ENCODE peak calls at places on chromosomes 2 and 18, in eight cellular contexts. J is tibial nerve, F is spleen, E is psoas muscle, H is fibroblast of lung, R is gastrocnemius medialis, M is HCT116, O is esophagus squamous epithelium. N is an unnamed sample. For H3K27me3, the result is how much of the 10 kb centered on the place peaks cover.

GRCh38 chr2:40243581-40243980 is 208.3 kb downstream of the SLC8A1 start:
- DNase-seq in J (no peak), F (no peak), E (no peak), H (peak), R (no peak), M (no peak), O (no peak), N (no peak)

GRCh38 chr2:85794491-85795121 is 40.8 kb downstream of the ATOH8 start:
- DNase-seq in J (no peak), F (peak), E (peak), H (no peak), R (no peak), M (no peak), O (no peak), N (no peak)

GRCh38 chr2:163736433-163737168 is 793 bp upstream of the FIGN start:
- DNase-seq in J (peak), F (peak), E (no peak), H (peak), R (peak), M (no peak), O (no peak), N (peak)

GRCh38 chr18:34492652-34493051 is 217.4 kb upstream of the DTNA start:
- DNase-seq in J (no peak), F (no peak), E (no peak), H (peak), R (no peak), M (no peak), O (no peak), N (no peak)

GRCh38 chr2:178194600-178195389 is 483 bp downstream of the OSBPL6 start:
- DNase-seq in J (peak), F (peak), E (peak), H (peak), R (peak), M (no peak), O (no peak), N (peak)

GRCh38 chr2:66488946-66489345 is 54.0 kb downstream of the MEIS1 start:
- DNase-seq in J (no peak), F (no peak), E (no peak), H (no peak), R (no peak), M (no peak), O (no peak), N (no peak)

GRCh38 chr2:76998713-76999112 is 523.5 kb downstream of the LRRTM4 start:
- DNase-seq in J (no peak), F (no peak), E (no peak), H (peak), R (no peak), M (no peak), O (no peak), N (no peak)

GRCh38 chr2:86035883-86036789 is 69.5 kb downstream of the POLR1A start:
- DNase-seq in J (peak), F (peak), E (peak), H (peak), R (peak), M (no peak), O (peak), N (peak)

GRCh38 chr18:34364699-34365098 is 140.0 kb upstream of the NOL4 start:
- DNase-seq in J (no peak), F (no peak), E (no peak), H (no peak), R (no peak), M (no peak), O (no peak), N (no peak)

GRCh38 chr18:74050807-74051206 is 96.8 kb downstream of the FBXO15 start:
- DNase-seq in J (no peak), F (no peak), E (no peak), H (no peak), R (no peak), M (no peak), O (no peak), N (no peak)

GRCh38 chr2:43305006-43305405 is 78.6 kb upstream of the ZFP36L2 start:
- DNase-seq in J (no peak), F (no peak), E (no peak), H (no peak), R (no peak), M (no peak), O (no peak), N (no peak)

GRCh38 chr2:3289526-3289925 is 88.1 kb downstream of the EIPR1 start:
- DNase-seq in J (no peak), F (peak), E (peak), H (no peak), R (no peak), M (no peak), O (no peak), N (peak)

GRCh38 chr2:48482313-48482712 is 47.6 kb upstream of the STON1 start:
- DNase-seq in J (no peak), F (no peak), E (no peak), H (peak), R (no peak), M (no peak), O (no peak), N (no peak)

GRCh38 chr2:241863021-241863954 is 4.6 kb upstream of the PDCD1 start:
- DNase-seq in J (no peak), F (no peak), E (peak), H (peak), R (no peak), M (no peak), O (no peak), N (peak)

GRCh38 chr2:14143435-14143834 is 489.1 kb upstream of the LRATD1 start:
- DNase-seq in J (no peak), F (no peak), E (no peak), H (no peak), R (no peak), M (no peak), O (no peak), N (no peak)

GRCh38 chr18:48939368-48940097 is 11.2 kb downstream of the SMAD7 start:
- DNase-seq in J (no peak), F (peak), E (no peak), H (peak), R (no peak), M (no peak), O (no peak), N (peak)

GRCh38 chr2:160254363-160254762 is 54.3 kb upstream of the ITGB6 start:
- DNase-seq in J (no peak), F (no peak), E (no peak), H (no peak), R (no peak), M (no peak), O (no peak), N (no peak)

GRCh38 chr18:48023334-48024008 is 93.0 kb upstream of the SMAD2 start:
- DNase-seq in J (no peak), F (no peak), E (no peak), H (peak), R (no peak), M (peak), O (no peak), N (no peak)

GRCh38 chr2:215692387-215693079 is 256.7 kb upstream of the FN1 start:
- DNase-seq in J (no peak), F (no peak), E (no peak), H (peak), R (no peak), M (no peak), O (no peak), N (no peak)

GRCh38 chr18:75810481-75810880 is 383.0 kb upstream of the SMIM21 start:
- DNase-seq in J (no peak), F (no peak), E (no peak), H (peak), R (no peak), M (no peak), O (no peak), N (no peak)

GRCh38 chr2:113895301-113895700 is 5.4 kb downstream of the ACTR3 start:
- DNase-seq in J (no peak), F (no peak), E (no peak), H (peak), R (no peak), M (no peak), O (no peak), N (no peak)

DNA sequence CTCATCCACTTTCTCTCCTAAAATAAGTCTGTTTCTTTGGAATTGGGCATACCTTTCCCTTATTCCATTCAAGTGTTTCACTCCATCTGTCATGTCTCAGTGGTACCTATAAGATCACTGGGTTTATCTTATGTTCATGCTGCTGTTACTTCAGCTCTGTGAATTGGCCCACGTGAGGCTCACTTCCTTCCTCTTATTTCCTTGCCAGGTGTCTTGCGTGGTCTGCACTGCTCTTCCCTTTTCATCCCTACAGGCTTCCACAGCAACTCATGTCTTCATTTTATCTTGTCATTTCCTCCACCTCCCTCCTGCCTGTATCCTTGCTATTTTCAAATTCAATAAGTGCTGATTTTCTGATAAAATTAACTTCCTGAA is 159.1 kb upstream of the ALPP start:
- DNase-seq in J (no peak), F (no peak), E (no peak), H (no peak), R (no peak), M (no peak), O (no peak), N (no peak)
- H3K27ac ChIP-seq in J (no peak), F (peak), E (no peak), H (no peak), R (no peak), M (no peak), O (no peak), N (no peak)

GRCh38 chr2:126406267-126406666 is 249.7 kb upstream of the GYPC start:
- DNase-seq in J (no peak), F (no peak), E (no peak), H (no peak), R (no peak), M (no peak), O (no peak), N (no peak)
- H3K27me3 ChIP-seq in J (under half), F (under half), E (under half), H (under half), R (under half), M (under half), O (under half), N (under half)

GRCh38 chr18:43073771-43074170 is 41.7 kb downstream of the RIT2 start:
- DNase-seq in J (no peak), F (no peak), E (no peak), H (no peak), R (no peak), M (no peak), O (no peak), N (no peak)
- H3K27ac ChIP-seq in J (no peak), F (no peak), E (no peak), H (no peak), R (no peak), M (no peak), O (no peak), N (no peak)

DNA sequence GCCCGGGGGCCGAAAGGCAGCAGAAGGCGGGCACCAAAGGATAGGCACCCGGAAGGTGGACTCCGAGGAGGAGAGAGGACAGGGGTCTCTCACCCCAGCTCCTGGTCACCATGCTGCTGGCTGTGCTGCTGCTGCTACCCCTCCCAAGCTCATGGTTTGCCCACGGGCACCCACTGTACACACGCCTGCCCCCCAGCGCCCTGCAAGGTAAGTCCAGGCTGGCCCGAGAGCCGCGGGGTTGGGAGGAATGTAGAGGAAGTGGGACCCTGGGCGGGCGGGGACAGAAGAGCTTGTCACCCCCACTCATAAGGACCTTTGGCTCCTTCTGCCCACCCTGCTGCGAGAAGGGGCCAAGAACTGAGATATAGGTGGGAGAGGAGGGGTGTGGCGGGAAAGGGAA is 301 bp downstream of the PRSS56 start:
- DNase-seq in J (no peak), F (no peak), E (no peak), H (no peak), R (no peak), M (no peak), O (no peak), N (peak)
- H3K27me3 ChIP-seq in J (half or more), F (under half), E (under half), H (under half), R (under half), M (under half), O (half or more), N (under half)

GRCh38 chr2:31254237-31255203 is 20.6 kb downstream of the EHD3 start:
- DNase-seq in J (no peak), F (no peak), E (no peak), H (no peak), R (no peak), M (no peak), O (no peak), N (no peak)
- H3K27ac ChIP-seq in J (no peak), F (peak), E (no peak), H (no peak), R (no peak), M (no peak), O (peak), N (no peak)

GRCh38 chr18:78242307-78242643 is 737.3 kb upstream of the SALL3 start:
- DNase-seq in J (no peak), F (no peak), E (no peak), H (no peak), R (peak), M (no peak), O (no peak), N (peak)
- H3K27me3 ChIP-seq in J (under half), F (under half), E (under half), H (under half), R (under half), M (under half), O (under half), N (under half)

DNA sequence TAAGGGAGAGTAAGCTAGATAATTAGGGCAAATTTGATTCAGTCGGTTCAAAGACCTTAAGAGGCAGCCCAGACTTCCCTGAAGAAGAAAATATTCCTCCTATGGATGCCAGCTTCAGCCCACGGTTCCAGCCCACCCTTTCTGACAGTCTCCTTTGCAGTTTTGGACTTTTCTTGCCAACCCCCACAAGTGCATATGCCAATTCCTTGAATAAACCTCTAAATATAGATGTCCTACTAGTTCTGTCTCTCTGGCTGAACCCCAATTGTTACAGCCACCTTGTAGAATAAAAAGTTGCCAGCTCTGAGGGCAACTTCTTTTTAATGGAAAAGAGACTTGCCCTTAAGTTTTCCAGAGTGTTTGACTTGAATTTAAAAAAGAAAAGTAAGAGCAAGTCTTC is 111.7 kb downstream of the PID1 start:
- DNase-seq in J (no peak), F (no peak), E (no peak), H (no peak), R (no peak), M (no peak), O (no peak), N (no peak)
- H3K27ac ChIP-seq in J (no peak), F (no peak), E (no peak), H (no peak), R (peak), M (no peak), O (no peak), N (no peak)